ENCODE peak calls at places on chromosome 14, in five cellular contexts. R is C1 segment of cervical spinal cord, Z is iPS-NIHi11, J is HuH-7, C is COR-L47. H is an unnamed sample.

GRCh38 chr14:24078146-24078545 is 6.8 kb downstream of the CPNE6 start:
- DNase-seq in Z (no peak), R (no peak), C (peak), J (no peak), H (no peak)

GRCh38 chr14:52703225-52703624 is 3.8 kb upstream of the PSMC6 start:
- DNase-seq in R (no peak), J (no peak), Z (no peak), C (no peak), H (no peak)

GRCh38 chr14:63224196-63224595 is 20.0 kb downstream of the RHOJ start:
- DNase-seq in Z (peak), J (no peak), C (no peak), R (no peak), H (no peak)

GRCh38 chr14:80587096-80587724 is 354.3 kb downstream of the CEP128 start:
- DNase-seq in C (peak), R (peak), J (no peak), Z (no peak), H (no peak)

GRCh38 chr14:103016071-103016470 is 41.3 kb downstream of the CDC42BPB start:
- DNase-seq in J (no peak), C (peak), R (peak), Z (no peak), H (no peak)

GRCh38 chr14:103530390-103530789 is 1.4 kb downstream of the TRMT61A start:
- DNase-seq in J (no peak), C (no peak), R (no peak), Z (peak), H (no peak)

GRCh38 chr14:100536141-100536540 is 51.1 kb downstream of the BEGAIN start:
- DNase-seq in J (no peak), R (no peak), C (no peak), Z (no peak), H (peak)

GRCh38 chr14:94770251-94770749 is 387 bp upstream of the GSC start:
- DNase-seq in C (no peak), J (no peak), Z (peak), R (no peak), H (no peak)

GRCh38 chr14:75519826-75520692 is 2.2 kb upstream of the BATF start:
- DNase-seq in C (no peak), J (no peak), R (no peak), Z (no peak), H (no peak)

GRCh38 chr14:68756071-68756481 is 36.8 kb downstream of the ZFP36L1 start:
- DNase-seq in C (no peak), J (no peak), R (no peak), Z (no peak), H (no peak)

GRCh38 chr14:69480136-69480535 is 4.4 kb upstream of the PLEKHD1 start:
- DNase-seq in J (no peak), Z (no peak), R (no peak), C (no peak), H (no peak)

GRCh38 chr14:61229475-61229888 is 51.7 kb downstream of the TMEM30B start:
- DNase-seq in R (no peak), C (peak), Z (peak), J (no peak), H (no peak)

GRCh38 chr14:83828406-83828805 is 1701.5 kb upstream of the FLRT2 start:
- DNase-seq in J (no peak), C (no peak), R (no peak), Z (no peak), H (no peak)

GRCh38 chr14:90454041-90455000 is 57.5 kb downstream of the CALM1 start:
- DNase-seq in J (no peak), C (no peak), R (peak), Z (peak), H (no peak)

GRCh38 chr14:24123465-24124417 is 6.7 kb upstream of the FITM1 start:
- DNase-seq in Z (no peak), J (no peak), R (no peak), C (no peak), H (no peak)

GRCh38 chr14:33871394-33871793 is 79.5 kb downstream of the EGLN3 start:
- DNase-seq in Z (no peak), J (no peak), R (no peak), C (no peak), H (no peak)

GRCh38 chr14:61111145-61112130 is 130.4 kb downstream of the SLC38A6 start:
- DNase-seq in J (no peak), C (no peak), R (no peak), Z (peak), H (no peak)

GRCh38 chr14:101017209-101017608 is 113.7 kb upstream of the RTL1 start:
- DNase-seq in Z (no peak), C (no peak), J (no peak), R (no peak), H (no peak)

GRCh38 chr14:45633220-45633984 is 380.4 kb upstream of the MIS18BP1 start:
- DNase-seq in R (no peak), C (no peak), J (no peak), Z (no peak), H (no peak)

GRCh38 chr14:101351146-101351545 is 210.1 kb upstream of the DIO3 start:
- DNase-seq in R (no peak), Z (no peak), C (no peak), J (no peak), H (no peak)